ENCODE peak calls at places on chromosome 9, in seven cellular contexts. Y, A, H, I, R, X and J are unnamed samples.

GRCh38 chr9:107896544-107896943 is 407.0 kb upstream of the KLF4 start:
- ATAC-seq in Y (no peak), A (no peak), H (no peak), I (no peak), R (no peak), X (no peak), J (no peak)

GRCh38 chr9:133575673-133576590 is 33.3 kb downstream of the FAM163B start:
- ATAC-seq in Y (no peak), A (peak; percentile 53), H (no peak), I (no peak), R (no peak), X (no peak), J (no peak)

GRCh38 chr9:92032891-92033290 is 82.3 kb downstream of the SPTLC1 start:
- ATAC-seq in Y (no peak), A (no peak), H (no peak), I (no peak), R (no peak), X (no peak), J (no peak)

GRCh38 chr9:5863092-5863746 is 27.5 kb upstream of the MLANA start:
- ATAC-seq in Y (no peak), A (no peak), H (no peak), I (no peak), R (no peak), X (no peak), J (no peak)

GRCh38 chr9:101388507-101388993 is 3.7 kb upstream of the BAAT start:
- ATAC-seq in Y (no peak), A (peak; percentile 63), H (peak; percentile 34), I (no peak), R (no peak), X (no peak), J (peak; percentile 37)

GRCh38 chr9:112279501-112279900 is 53.9 kb downstream of the PTBP3 start:
- ATAC-seq in Y (no peak), A (no peak), H (no peak), I (no peak), R (no peak), X (no peak), J (no peak)

GRCh38 chr9:33498387-33498786 is 24.7 kb upstream of the NOL6 start:
- ATAC-seq in Y (no peak), A (no peak), H (no peak), I (no peak), R (no peak), X (no peak), J (no peak)

GRCh38 chr9:89037891-89038290 is 46.6 kb downstream of the S1PR3 start:
- ATAC-seq in Y (peak; percentile 17), A (no peak), H (no peak), I (no peak), R (no peak), X (no peak), J (no peak)

GRCh38 chr9:107548298-107549142 is 59.0 kb upstream of the KLF4 start:
- ATAC-seq in Y (peak; percentile 97), A (peak; percentile 87), H (peak; percentile 65), I (no peak), R (peak; percentile 78), X (no peak), J (peak; percentile 87)

GRCh38 chr9:99042620-99043019 is 62.3 kb upstream of the TGFBR1 start:
- ATAC-seq in Y (no peak), A (no peak), H (no peak), I (no peak), R (no peak), X (no peak), J (no peak)

GRCh38 chr9:112731971-112732370 is 14.1 kb upstream of the INIP start:
- ATAC-seq in Y (no peak), A (no peak), H (no peak), I (no peak), R (no peak), X (no peak), J (no peak)

GRCh38 chr9:13278368-13279246 is 885 bp downstream of the MPDZ start:
- ATAC-seq in Y (peak; percentile 83), A (peak; percentile 54), H (peak; percentile 38), I (no peak), R (peak; percentile 60), X (no peak), J (peak; percentile 31)

GRCh38 chr9:113184089-113184488 is 33.3 kb downstream of the SLC31A2 start:
- ATAC-seq in Y (no peak), A (no peak), H (no peak), I (no peak), R (no peak), X (no peak), J (no peak)

GRCh38 chr9:14560194-14560593 is 133.0 kb downstream of the ZDHHC21 start:
- ATAC-seq in Y (no peak), A (no peak), H (no peak), I (no peak), R (no peak), X (peak; percentile 81), J (no peak)

GRCh38 chr9:72041775-72042194 is 18.6 kb downstream of the C9orf57 start:
- ATAC-seq in Y (no peak), A (peak; percentile 74), H (peak; percentile 32), I (peak; percentile 22), R (peak; percentile 69), X (no peak), J (peak; percentile 76)

GRCh38 chr9:96258967-96259366 is 43.0 kb downstream of the HSD17B3 start:
- ATAC-seq in Y (no peak), A (no peak), H (no peak), I (no peak), R (no peak), X (no peak), J (no peak)

GRCh38 chr9:16207161-16207560 is 654.3 kb downstream of the CCDC171 start:
- ATAC-seq in Y (peak; percentile 92), A (no peak), H (no peak), I (no peak), R (no peak), X (no peak), J (no peak)

GRCh38 chr9:106072421-106072820 is 378.1 kb downstream of the TMEM38B start:
- ATAC-seq in Y (no peak), A (no peak), H (no peak), I (no peak), R (no peak), X (no peak), J (no peak)

GRCh38 chr9:127904888-127905728 is 5.7 kb upstream of the ST6GALNAC6 start:
- ATAC-seq in Y (peak; percentile 1), A (no peak), H (no peak), I (peak; percentile 42), R (peak; percentile 22), X (peak; percentile 73), J (peak; percentile 40)

GRCh38 chr9:126485662-126486061 is 128.1 kb upstream of the LMX1B start:
- ATAC-seq in Y (no peak), A (no peak), H (no peak), I (no peak), R (no peak), X (no peak), J (no peak)